ENCODE peak calls at places on chromosome 19, in five cellular contexts. T, G, P, N and I are unnamed samples.

GRCh38 chr19:36837525-36837901 is 674 bp downstream of the ZNF790 start:
- DNase-seq in P (no peak), N (peak; percentile 31), T (no peak), G (no peak), I (peak; percentile 5)

GRCh38 chr19:28416245-28416644 is 796.7 kb downstream of the UQCRFS1 start:
- DNase-seq in N (no peak), P (no peak), G (no peak), T (no peak), I (no peak)

GRCh38 chr19:33684550-33685303 is 63.0 kb downstream of the CHST8 start:
- DNase-seq in G (no peak), P (no peak), N (no peak), T (no peak), I (no peak)

GRCh38 chr19:1474011-1474764 is 4.8 kb downstream of the C19orf25 start:
- DNase-seq in T (no peak), N (no peak), P (no peak), G (no peak), I (no peak)

GRCh38 chr19:812049-812816 is 9.5 kb downstream of the PLPPR3 start:
- DNase-seq in N (no peak), P (no peak), G (no peak), T (peak; percentile 63), I (peak; percentile 53)

GRCh38 chr19:38736413-38737280 is 7.6 kb downstream of the CAPN12 start:
- DNase-seq in N (no peak), T (peak; percentile 91), P (peak; percentile 90), G (peak; percentile 17), I (peak; percentile 95)

GRCh38 chr19:43439183-43440063 is 24.7 kb downstream of the TEX101 start:
- DNase-seq in N (peak; percentile 18), P (no peak), G (no peak), T (no peak), I (no peak)

GRCh38 chr19:41936416-41936850 is 8.2 kb upstream of the ERFL start:
- DNase-seq in T (no peak), G (no peak), N (no peak), P (no peak), I (no peak)

GRCh38 chr19:18264956-18265610 is 9.2 kb downstream of the IQCN start:
- DNase-seq in G (no peak), N (no peak), P (no peak), T (no peak), I (no peak)

GRCh38 chr19:29714953-29715694 is at the start of gene C19orf12:
- DNase-seq in N (peak; percentile 18), P (peak; percentile 68), T (peak; percentile 77), G (no peak), I (peak; percentile 74)

GRCh38 chr19:9306443-9306842 is 3.2 kb downstream of the ZNF699 start:
- DNase-seq in T (no peak), P (no peak), G (no peak), N (no peak), I (no peak)

DNA sequence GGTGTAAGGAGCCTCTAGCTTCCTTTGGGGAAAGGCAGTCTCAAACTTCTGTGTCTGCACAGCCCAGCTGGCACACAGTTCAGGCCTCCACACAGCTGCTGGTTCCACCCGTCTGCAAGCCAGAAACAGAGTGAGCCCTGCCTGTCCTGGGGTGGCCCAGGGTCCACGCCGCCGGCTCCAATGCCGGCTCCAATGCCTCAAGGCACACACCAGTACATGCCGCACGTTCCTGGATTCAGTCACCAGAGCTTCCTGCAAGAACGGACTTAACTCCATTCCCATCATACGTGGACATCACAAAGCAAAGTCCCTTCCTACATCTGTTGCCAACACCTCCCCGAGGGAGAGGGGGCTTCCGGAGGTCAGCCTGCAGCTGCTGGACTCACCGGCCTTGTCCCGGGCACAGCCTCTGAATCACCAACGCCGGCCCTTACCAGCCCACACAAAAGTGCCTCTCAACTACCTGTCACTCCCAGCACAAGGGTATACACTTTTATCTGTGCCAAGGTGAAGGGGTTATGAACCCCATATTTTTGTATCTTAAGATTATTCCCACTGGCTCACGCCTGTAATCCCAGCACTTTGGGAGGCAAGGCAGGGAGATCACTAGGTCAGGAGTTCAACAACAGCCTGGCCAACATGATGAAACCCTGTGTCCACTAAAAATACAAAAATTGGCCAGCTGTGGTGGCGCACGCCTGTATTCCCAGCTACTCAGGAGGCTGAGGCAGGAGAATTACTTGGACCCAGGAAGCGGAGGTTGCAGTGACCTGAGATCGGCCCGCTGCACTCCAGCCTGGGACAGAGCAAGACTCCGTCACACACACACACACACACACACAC is 8.4 kb downstream of the SH3GL1 start:
- DNase-seq in P (no peak), T (no peak), G (no peak), N (peak; percentile 84), I (no peak)
- H4K20me1 ChIP-seq in P (peaks cover 63% of the 10 kb centered on the region), T (peaks cover 50% of the 10 kb centered on the region), G (peaks cover 18% of the 10 kb centered on the region), N (peaks cover 6% of the 10 kb centered on the region), I (peaks cover 82% of the 10 kb centered on the region)

GRCh38 chr19:20558011-20558410 is 7.6 kb downstream of the ZNF737 start:
- DNase-seq in N (no peak), G (no peak), T (peak; percentile 79), P (peak; percentile 26), I (peak; percentile 66)
- TF ChIP-seq CREB1 in N (no peak), G (no peak), T (no peak), P (no peak), I (no peak)

DNA sequence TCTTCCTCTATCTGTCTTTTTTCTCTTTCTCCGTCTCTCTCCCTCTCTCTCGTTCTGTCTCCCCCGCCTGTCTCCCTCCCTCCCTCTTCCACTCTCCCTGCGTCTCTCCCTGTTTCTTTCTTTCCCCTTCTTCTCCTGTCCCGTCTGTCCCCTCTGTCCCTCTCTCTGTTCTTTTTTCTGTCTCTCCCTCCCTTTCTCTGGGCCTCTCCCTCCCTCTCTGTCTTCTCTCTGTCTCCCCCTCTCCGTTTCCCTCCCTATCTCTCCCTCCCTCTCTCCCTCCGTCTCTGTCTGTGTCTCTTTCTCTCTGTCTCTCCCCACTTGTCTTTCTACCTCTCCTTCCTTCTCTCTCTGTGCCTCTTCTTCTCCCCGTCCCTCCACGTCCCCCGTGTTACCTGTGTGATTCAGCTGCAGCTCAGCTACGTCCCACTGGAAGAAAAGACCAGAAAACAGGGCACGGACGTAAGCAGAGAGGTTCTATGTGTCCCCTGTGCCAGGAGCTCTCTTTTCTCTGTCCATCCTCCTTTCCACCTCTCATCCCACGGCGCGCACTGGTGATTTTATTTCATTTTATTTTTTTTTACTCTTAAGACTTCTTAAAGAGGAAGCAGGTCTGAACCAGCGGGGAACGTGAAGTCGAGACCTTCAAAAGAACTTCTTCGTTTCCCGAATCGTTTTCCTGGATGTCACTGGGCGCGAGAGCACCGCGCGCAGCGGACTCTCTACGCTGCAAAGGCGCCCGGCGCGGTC is 1.1 kb downstream of the CD70 start:
- DNase-seq in N (no peak), G (no peak), P (no peak), T (peak; percentile 45), I (peak; percentile 32)
- H4K20me1 ChIP-seq in N (no peaks in the 10 kb centered on the region), G (no peaks in the 10 kb centered on the region), P (no peaks in the 10 kb centered on the region), T (peaks cover 2% of the 10 kb centered on the region), I (peaks cover 10% of the 10 kb centered on the region)

GRCh38 chr19:53881482-53882390 is at the start of gene PRKCG:
- DNase-seq in G (no peak), N (peak; percentile 44), P (peak; percentile 66), T (peak; percentile 89), I (peak; percentile 90)
- TF ChIP-seq CREB1 in G (no peak), N (no peak), P (no peak), T (no peak), I (no peak)

DNA sequence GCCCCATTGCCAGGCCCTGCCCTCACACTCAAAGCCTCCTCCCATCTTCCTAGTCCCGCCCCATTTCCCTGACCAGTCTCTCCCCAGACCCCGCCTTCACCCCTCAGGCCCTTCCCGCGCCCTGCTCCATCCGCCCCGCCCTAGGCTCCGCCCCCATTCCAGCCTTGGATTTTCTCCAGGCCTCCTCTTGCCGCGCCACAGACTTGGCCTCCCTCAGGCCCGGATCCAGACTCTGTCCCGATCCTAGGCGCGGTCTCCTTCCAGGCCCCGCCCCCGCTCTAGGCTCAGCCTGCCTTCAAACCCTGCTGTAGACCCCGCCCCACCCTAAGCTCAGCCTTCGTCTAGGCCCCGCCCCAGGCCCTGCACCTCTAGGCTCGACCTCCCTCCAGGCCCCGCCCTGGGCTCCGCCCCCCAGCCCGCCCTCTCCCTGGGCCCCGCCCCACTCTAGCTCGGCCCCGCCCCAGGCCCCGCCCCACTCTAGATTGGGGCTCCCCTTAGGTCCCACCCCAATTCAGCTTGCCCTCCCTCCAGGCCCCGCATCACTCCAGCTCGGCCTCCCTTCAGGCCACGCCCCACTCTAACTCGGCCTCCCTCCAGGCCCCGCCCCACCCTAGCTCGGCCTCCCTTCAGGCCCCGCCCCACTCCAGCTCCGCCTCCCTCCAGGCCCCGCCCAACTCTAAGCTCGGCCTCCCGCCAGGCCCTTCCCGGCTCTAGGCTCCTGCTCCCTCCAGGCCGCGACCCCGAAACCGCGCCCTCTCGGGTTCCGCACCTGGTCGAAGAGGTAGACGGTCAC is 18.5 kb downstream of the LMTK3 start:
- DNase-seq in G (peak; percentile 48), P (peak; percentile 98), N (peak; percentile 82), T (peak; percentile 98), I (peak; percentile 100)
- H4K20me1 ChIP-seq in G (no peaks in the 10 kb centered on the region), P (peaks cover 4% of the 10 kb centered on the region), N (no peaks in the 10 kb centered on the region), T (peaks cover 4% of the 10 kb centered on the region), I (peaks cover 6% of the 10 kb centered on the region)

GRCh38 chr19:48966541-48967345 is 1.6 kb downstream of the FTL start:
- DNase-seq in T (no peak), G (no peak), N (no peak), P (peak; percentile 70), I (no peak)
- TF ChIP-seq CREB1 in T (no peak), G (no peak), N (no peak), P (peak; percentile 14), I (no peak)

GRCh38 chr19:47618771-47619170 is 9.8 kb downstream of the BICRA start:
- DNase-seq in P (no peak), T (no peak), G (no peak), N (no peak), I (no peak)
- H4K20me1 ChIP-seq in P (peaks cover 39% of the 10 kb centered on the region), T (peaks cover 23% of the 10 kb centered on the region), G (peaks cover 10% of the 10 kb centered on the region), N (peaks cover 21% of the 10 kb centered on the region), I (peaks cover 18% of the 10 kb centered on the region)

GRCh38 chr19:52734340-52734892 is 428 bp downstream of the ZNF611 start:
- DNase-seq in P (no peak), T (no peak), G (no peak), N (no peak), I (peak; percentile 39)

GRCh38 chr19:52734893-52735661 is at the start of gene ZNF611:
- DNase-seq in G (peak; percentile 69), N (peak; percentile 82), T (peak; percentile 99), P (peak; percentile 98), I (peak; percentile 97)

GRCh38 chr19:52739576-52739975 is 4.7 kb upstream of the ZNF611 start:
- DNase-seq in T (no peak), G (no peak), N (no peak), P (peak; percentile 27), I (peak; percentile 69)

DNA sequence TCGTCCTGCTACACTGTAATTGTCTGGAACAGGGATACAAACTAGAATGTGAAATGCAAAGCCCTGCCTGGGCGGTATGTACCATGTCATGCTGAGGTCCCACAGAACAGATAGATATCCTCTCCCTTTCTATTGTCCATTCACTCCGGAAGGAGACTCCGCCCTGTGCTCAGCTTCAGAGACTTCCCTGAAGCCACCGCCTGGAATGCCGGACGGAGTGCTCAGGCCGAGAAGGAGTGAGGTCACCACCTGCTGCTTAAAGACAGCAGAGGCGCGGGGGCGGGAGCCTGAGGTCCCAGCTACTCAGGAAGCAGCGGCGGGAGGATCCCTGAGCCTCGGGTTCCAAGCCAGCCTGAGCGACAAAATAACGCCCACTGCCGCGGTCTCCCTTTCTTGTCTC is 890 bp upstream of the ZNF611 start:
- DNase-seq in P (no peak), T (peak; percentile 75), N (peak; percentile 51), G (no peak), I (peak; percentile 97)
- TF ChIP-seq CREB1 in P (no peak), T (no peak), N (no peak), G (no peak), I (no peak)